ENCODE peak calls at places on chromosomes 7 and 10, in six cellular contexts. K is ACHN, N is body of pancreas, M is cardiac muscle cell, G is GM04504, A is GM13976. R is an unnamed sample.

GRCh38 chr7:21346297-21346696 is 81.6 kb upstream of the SP4 start:
- DNase-seq in K (no peak), N (no peak), M (no peak), G (no peak), A (no peak), R (no peak)

GRCh38 chr7:36390199-36391090 is 783 bp downstream of the ANLN start:
- DNase-seq in K (peak), N (peak), M (peak), G (peak), A (no peak), R (peak)

GRCh38 chr7:2979276-2979675 is 64.4 kb downstream of the CARD11 start:
- DNase-seq in K (no peak), N (no peak), M (no peak), G (no peak), A (peak), R (no peak)

GRCh38 chr7:3103614-3104399 is 60.1 kb upstream of the CARD11 start:
- DNase-seq in K (no peak), N (peak), M (no peak), G (no peak), A (no peak), R (no peak)

GRCh38 chr10:33715303-33715702 is 380.8 kb upstream of the NRP1 start:
- DNase-seq in K (no peak), N (no peak), M (no peak), G (no peak), A (no peak), R (no peak)

GRCh38 chr7:157519798-157520244 is 183.0 kb downstream of the DNAJB6 start:
- DNase-seq in K (no peak), N (no peak), M (no peak), G (no peak), A (no peak), R (no peak)

GRCh38 chr10:14507156-14507555 is 176.4 kb upstream of the FRMD4A start:
- DNase-seq in K (no peak), N (no peak), M (no peak), G (no peak), A (no peak), R (peak)

GRCh38 chr7:33961948-33962347 is 56.6 kb downstream of the BMPER start:
- DNase-seq in K (no peak), N (no peak), M (peak), G (peak), A (no peak), R (no peak)

GRCh38 chr7:122677149-122677548 is 21.8 kb downstream of the RNF133 start:
- DNase-seq in K (no peak), N (no peak), M (no peak), G (no peak), A (no peak), R (no peak)

R was measured in lung microvascular endothelial cell.